ENCODE peak calls at places on chromosomes 16 and 17, in nine cellular contexts. R is osteocyte, L is kidney, W is NCI-H774, P is SW480, S is AG09309, Q is cardiac fibroblast, C is amniotic epithelial cell, H is AG04450. G is an unnamed sample.

GRCh38 chr17:9086577-9086976 is 65.3 kb downstream of the NTN1 start:
- DNase-seq in R (no peak), L (no peak), W (no peak), P (no peak), S (no peak), Q (no peak), C (no peak), H (no peak), G (no peak)

GRCh38 chr16:67372664-67373063 is 20.6 kb downstream of the TPPP3 start:
- DNase-seq in R (no peak), L (no peak), W (no peak), P (peak; percentile 22), S (no peak), Q (peak; percentile 56), C (peak; percentile 15), H (no peak), G (no peak)

GRCh38 chr17:21243516-21244303 is 9.5 kb downstream of the NATD1 start:
- DNase-seq in R (no peak), L (no peak), W (no peak), P (no peak), S (no peak), Q (no peak), C (no peak), H (no peak), G (no peak)

GRCh38 chr16:25210758-25211157 is 6.0 kb upstream of the AQP8 start:
- DNase-seq in R (no peak), L (no peak), W (no peak), P (no peak), S (peak; percentile 14), Q (peak; percentile 66), C (peak; percentile 91), H (peak; percentile 39), G (no peak)

GRCh38 chr17:68349157-68349556 is 57.9 kb downstream of the ARSG start:
- DNase-seq in R (no peak), L (no peak), W (no peak), P (no peak), S (no peak), Q (no peak), C (no peak), H (no peak), G (no peak)

GRCh38 chr16:81485824-81486554 is 41.4 kb downstream of the CMIP start:
- DNase-seq in R (no peak), L (peak; percentile 66), W (no peak), P (no peak), S (peak; percentile 55), Q (peak; percentile 36), C (no peak), H (no peak), G (no peak)

GRCh38 chr17:29583324-29584248 is 5.9 kb downstream of the GIT1 start:
- DNase-seq in R (no peak), L (no peak), W (no peak), P (no peak), S (no peak), Q (no peak), C (no peak), H (no peak), G (no peak)

GRCh38 chr16:57427824-57428223 is 19.4 kb downstream of the CIAPIN1 start:
- DNase-seq in R (no peak), L (no peak), W (no peak), P (no peak), S (no peak), Q (no peak), C (peak; percentile 57), H (no peak), G (no peak)

GRCh38 chr17:51610155-51610554 is 349.8 kb downstream of the UTP18 start:
- DNase-seq in R (no peak), L (no peak), W (no peak), P (no peak), S (no peak), Q (no peak), C (no peak), H (no peak), G (no peak)

GRCh38 chr16:83458612-83459011 is 349.2 kb upstream of the HSBP1 start:
- DNase-seq in R (no peak), L (no peak), W (no peak), P (no peak), S (peak; percentile 67), Q (peak; percentile 83), C (peak; percentile 7), H (no peak), G (no peak)

GRCh38 chr17:7356072-7356549 is 1.2 kb downstream of the TMEM95 start:
- DNase-seq in R (peak; percentile 91), L (peak; percentile 91), W (peak; percentile 23), P (peak; percentile 75), S (no peak), Q (peak; percentile 73), C (peak; percentile 57), H (no peak), G (no peak)

GRCh38 chr17:15891348-15891747 is 53.6 kb upstream of the ADORA2B start:
- DNase-seq in R (no peak), L (no peak), W (no peak), P (no peak), S (no peak), Q (no peak), C (no peak), H (no peak), G (no peak)

GRCh38 chr17:66466933-66467367 is 164.5 kb downstream of the PRKCA start:
- DNase-seq in R (no peak), L (no peak), W (no peak), P (peak; percentile 93), S (peak; percentile 97), Q (peak; percentile 100), C (peak; percentile 100), H (peak; percentile 96), G (no peak)

GRCh38 chr16:12390644-12391043 is 413.0 kb downstream of the CPPED1 start:
- DNase-seq in R (no peak), L (no peak), W (no peak), P (no peak), S (no peak), Q (peak; percentile 61), C (peak; percentile 11), H (no peak), G (no peak)

GRCh38 chr16:79598341-79599181 is 2.0 kb downstream of the MAF start:
- DNase-seq in R (peak; percentile 88), L (peak; percentile 88), W (no peak), P (peak; percentile 69), S (no peak), Q (peak; percentile 39), C (peak; percentile 56), H (no peak), G (no peak)

GRCh38 chr17:41457656-41458055 is 9.5 kb downstream of the KRT32 start:
- DNase-seq in R (no peak), L (no peak), W (no peak), P (no peak), S (no peak), Q (no peak), C (peak; percentile 17), H (no peak), G (no peak)

GRCh38 chr16:24253192-24253591 is 2.9 kb upstream of the CACNG3 start:
- DNase-seq in R (no peak), L (no peak), W (peak; percentile 4), P (peak; percentile 75), S (no peak), Q (peak; percentile 45), C (peak; percentile 5), H (no peak), G (no peak)

GRCh38 chr16:55512941-55513340 is 4.1 kb downstream of the LPCAT2 start:
- DNase-seq in R (no peak), L (no peak), W (no peak), P (no peak), S (no peak), Q (no peak), C (no peak), H (no peak), G (no peak)

GRCh38 chr16:24699151-24699723 is 30.2 kb upstream of the TNRC6A start:
- DNase-seq in R (no peak), L (no peak), W (no peak), P (no peak), S (no peak), Q (no peak), C (no peak), H (no peak), G (no peak)

G was measured in vagina.